ENCODE peak calls at places on chromosomes 13 and 19, in eight cellular contexts. One of them, this sample, is unnamed.

GRCh38 chr13:94660695-94661324 is 51.5 kb downstream of the SOX21 start:
- DNase-seq in heart left ventricle: no peak
- DNase-seq in transverse colon: no peak
- DNase-seq in ovary: no peak
- DNase-seq in body of pancreas: no peak
- DNase-seq in esophagus muscularis mucosa: no peak
- DNase-seq in breast epithelium: no peak
- DNase-seq in K562: peak; percentile 34
- DNase-seq in this sample: no peak

GRCh38 chr19:52034051-52034728 is 6.0 kb upstream of the ZNF614 start:
- DNase-seq in ovary: no peak
- DNase-seq in heart left ventricle: no peak
- DNase-seq in body of pancreas: no peak
- DNase-seq in breast epithelium: no peak
- DNase-seq in transverse colon: no peak
- DNase-seq in K562: no peak
- DNase-seq in esophagus muscularis mucosa: no peak
- DNase-seq in this sample: no peak

GRCh38 chr13:44364601-44365000 is 9.0 kb upstream of the SERP2 start:
- DNase-seq in esophagus muscularis mucosa: no peak
- DNase-seq in heart left ventricle: no peak
- DNase-seq in K562: no peak
- DNase-seq in breast epithelium: no peak
- DNase-seq in transverse colon: no peak
- DNase-seq in body of pancreas: no peak
- DNase-seq in ovary: no peak
- DNase-seq in this sample: no peak

GRCh38 chr19:17447704-17448189 is 721 bp downstream of the TMEM221 start:
- DNase-seq in breast epithelium: no peak
- DNase-seq in ovary: no peak
- DNase-seq in esophagus muscularis mucosa: no peak
- DNase-seq in heart left ventricle: no peak
- DNase-seq in transverse colon: no peak
- DNase-seq in K562: no peak
- DNase-seq in body of pancreas: no peak
- DNase-seq in this sample: no peak

GRCh38 chr13:35720690-35721554 is 244.4 kb upstream of the MAB21L1 start:
- DNase-seq in ovary: peak; percentile 80
- DNase-seq in transverse colon: peak; percentile 42
- DNase-seq in K562: peak; percentile 76
- DNase-seq in breast epithelium: no peak
- DNase-seq in body of pancreas: peak; percentile 33
- DNase-seq in esophagus muscularis mucosa: no peak
- DNase-seq in heart left ventricle: peak; percentile 46
- DNase-seq in this sample: no peak

GRCh38 chr13:35760678-35761308 is 284.3 kb upstream of the MAB21L1 start:
- DNase-seq in body of pancreas: no peak
- DNase-seq in esophagus muscularis mucosa: no peak
- DNase-seq in ovary: no peak
- DNase-seq in heart left ventricle: no peak
- DNase-seq in breast epithelium: no peak
- DNase-seq in K562: no peak
- DNase-seq in transverse colon: no peak
- DNase-seq in this sample: no peak

GRCh38 chr13:35518337-35518736 is 41.8 kb upstream of the MAB21L1 start:
- DNase-seq in ovary: no peak
- DNase-seq in body of pancreas: no peak
- DNase-seq in transverse colon: no peak
- DNase-seq in breast epithelium: no peak
- DNase-seq in heart left ventricle: no peak
- DNase-seq in K562: no peak
- DNase-seq in esophagus muscularis mucosa: no peak
- DNase-seq in this sample: no peak

GRCh38 chr13:52713894-52714293 is 25.7 kb downstream of the CNMD start:
- DNase-seq in body of pancreas: no peak
- DNase-seq in transverse colon: peak; percentile 15
- DNase-seq in breast epithelium: peak; percentile 20
- DNase-seq in esophagus muscularis mucosa: no peak
- DNase-seq in heart left ventricle: peak; percentile 36
- DNase-seq in K562: no peak
- DNase-seq in ovary: no peak
- DNase-seq in this sample: no peak

GRCh38 chr19:52170304-52170703 is 1.1 kb downstream of the ZNF836 start:
- DNase-seq in ovary: no peak
- DNase-seq in body of pancreas: no peak
- DNase-seq in heart left ventricle: no peak
- DNase-seq in K562: no peak
- DNase-seq in transverse colon: no peak
- DNase-seq in esophagus muscularis mucosa: no peak
- DNase-seq in breast epithelium: no peak
- DNase-seq in this sample: no peak

GRCh38 chr13:109100705-109101104 is 471.3 kb downstream of the MYO16 start:
- DNase-seq in esophagus muscularis mucosa: no peak
- DNase-seq in breast epithelium: peak; percentile 39
- DNase-seq in transverse colon: no peak
- DNase-seq in ovary: no peak
- DNase-seq in K562: no peak
- DNase-seq in heart left ventricle: no peak
- DNase-seq in body of pancreas: no peak
- DNase-seq in this sample: no peak

GRCh38 chr19:8484331-8484894 is 18.0 kb downstream of the PRAM1 start:
- DNase-seq in transverse colon: peak; percentile 56
- DNase-seq in K562: no peak
- DNase-seq in ovary: peak; percentile 36
- DNase-seq in breast epithelium: peak; percentile 32
- DNase-seq in esophagus muscularis mucosa: no peak
- DNase-seq in heart left ventricle: peak; percentile 59
- DNase-seq in body of pancreas: no peak
- DNase-seq in this sample: peak; percentile 40

GRCh38 chr19:5114713-5115112 is 145.8 kb downstream of the KDM4B start:
- DNase-seq in heart left ventricle: no peak
- DNase-seq in ovary: no peak
- DNase-seq in K562: no peak
- DNase-seq in breast epithelium: no peak
- DNase-seq in esophagus muscularis mucosa: no peak
- DNase-seq in body of pancreas: peak; percentile 76
- DNase-seq in transverse colon: no peak
- DNase-seq in this sample: no peak

GRCh38 chr13:82636119-82636518 is 1246.2 kb downstream of the SLITRK1 start:
- DNase-seq in K562: no peak
- DNase-seq in heart left ventricle: no peak
- DNase-seq in breast epithelium: no peak
- DNase-seq in transverse colon: no peak
- DNase-seq in esophagus muscularis mucosa: no peak
- DNase-seq in ovary: no peak
- DNase-seq in body of pancreas: no peak
- DNase-seq in this sample: no peak

DNA sequence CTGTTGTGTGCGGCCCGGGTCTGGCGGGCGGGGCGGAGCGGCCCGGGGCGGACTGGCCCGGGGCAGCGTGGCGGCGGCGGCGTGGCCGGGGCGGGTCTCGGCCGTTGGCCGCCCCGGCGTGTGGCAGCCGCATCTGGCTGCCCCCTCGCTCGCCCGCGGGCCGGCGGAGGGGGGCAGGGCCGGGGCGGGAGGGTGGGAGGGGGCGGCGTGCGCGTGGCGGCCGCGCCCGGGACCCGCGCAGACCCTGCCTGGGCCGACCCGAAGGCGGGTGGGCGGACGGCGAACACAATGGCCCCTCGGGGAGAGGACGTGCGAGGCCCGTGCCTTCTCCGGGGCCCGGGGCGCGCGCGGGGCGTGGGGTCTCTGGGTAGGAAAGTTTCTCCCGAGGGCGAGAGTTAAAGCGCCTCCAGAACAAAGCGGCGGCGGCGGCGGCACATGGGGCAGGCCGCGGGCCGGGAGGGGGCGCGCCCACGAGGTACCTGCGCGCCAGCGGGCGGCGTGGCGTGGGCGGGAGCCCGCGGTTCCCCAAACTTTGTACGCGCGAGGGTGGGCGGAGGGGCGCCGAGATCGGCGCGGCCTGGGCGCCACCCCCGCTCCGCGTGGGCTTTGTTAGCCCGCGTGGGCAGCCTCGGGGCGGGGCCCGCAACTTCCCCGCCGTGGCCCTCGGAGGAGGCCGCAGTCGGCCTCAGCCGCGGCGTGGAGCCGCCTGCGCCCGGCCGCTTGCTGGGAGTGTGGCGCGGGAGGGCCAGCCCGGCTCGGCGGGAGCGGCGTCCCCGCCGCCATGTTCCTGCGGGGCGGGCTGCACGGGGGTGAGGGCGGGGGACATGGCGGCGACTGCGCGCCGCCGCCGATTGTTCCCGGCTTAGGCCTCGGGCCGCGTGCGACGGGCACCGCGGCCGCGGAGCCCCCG is 764 bp downstream of the MIR17HG start:
- DNase-seq in heart left ventricle: peak; percentile 43
- DNase-seq in ovary: peak; percentile 68
- DNase-seq in body of pancreas: peak; percentile 42
- DNase-seq in breast epithelium: peak; percentile 31
- DNase-seq in esophagus muscularis mucosa: no peak
- DNase-seq in K562: peak; percentile 99
- DNase-seq in transverse colon: peak; percentile 56
- DNase-seq in this sample: peak; percentile 20
- TF ChIP-seq POLR2A in heart left ventricle: peak; percentile 11
- TF ChIP-seq POLR2A in ovary: no peak
- TF ChIP-seq POLR2A in body of pancreas: no peak
- TF ChIP-seq POLR2A in breast epithelium: no peak
- TF ChIP-seq POLR2A in esophagus muscularis mucosa: no peak
- TF ChIP-seq POLR2A in K562: no peak
- TF ChIP-seq POLR2A in transverse colon: no peak
- TF ChIP-seq POLR2A in this sample: no peak

GRCh38 chr19:29806098-29806866 is 5.5 kb upstream of the CCNE1 start:
- DNase-seq in ovary: peak; percentile 24
- DNase-seq in transverse colon: no peak
- DNase-seq in heart left ventricle: peak; percentile 72
- DNase-seq in body of pancreas: no peak
- DNase-seq in breast epithelium: no peak
- DNase-seq in esophagus muscularis mucosa: no peak
- DNase-seq in K562: peak; percentile 74
- DNase-seq in this sample: no peak
- TF ChIP-seq POLR2A in ovary: no peak
- TF ChIP-seq POLR2A in transverse colon: no peak
- TF ChIP-seq POLR2A in heart left ventricle: no peak
- TF ChIP-seq POLR2A in body of pancreas: no peak
- TF ChIP-seq POLR2A in breast epithelium: no peak
- TF ChIP-seq POLR2A in esophagus muscularis mucosa: no peak
- TF ChIP-seq POLR2A in K562: no peak
- TF ChIP-seq POLR2A in this sample: no peak

DNA sequence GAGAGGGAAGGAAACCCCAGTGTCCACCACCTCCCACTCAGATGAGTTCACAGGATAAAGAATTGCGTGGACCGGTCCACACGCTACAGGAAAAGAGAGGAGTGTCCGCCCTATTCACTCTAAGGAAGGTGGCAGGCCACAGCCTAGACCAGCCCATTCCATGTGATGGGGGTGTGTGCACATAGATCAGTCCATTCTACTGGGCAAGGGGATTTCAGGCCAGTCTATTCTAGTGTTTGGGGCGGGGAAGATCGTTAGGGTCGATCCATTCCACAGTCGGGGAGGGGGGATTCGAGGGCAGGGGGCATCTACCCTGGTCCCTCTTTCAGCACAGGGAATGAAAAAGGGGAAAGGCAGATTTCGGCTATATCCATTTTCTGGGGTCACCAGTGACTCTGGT is 7.8 kb downstream of the FIZ1 start:
- DNase-seq in ovary: no peak
- DNase-seq in K562: no peak
- DNase-seq in breast epithelium: no peak
- DNase-seq in heart left ventricle: no peak
- DNase-seq in esophagus muscularis mucosa: no peak
- DNase-seq in transverse colon: no peak
- DNase-seq in body of pancreas: no peak
- DNase-seq in this sample: no peak
- TF ChIP-seq POLR2A in ovary: no peak
- TF ChIP-seq POLR2A in K562: no peak
- TF ChIP-seq POLR2A in breast epithelium: no peak
- TF ChIP-seq POLR2A in heart left ventricle: no peak
- TF ChIP-seq POLR2A in esophagus muscularis mucosa: no peak
- TF ChIP-seq POLR2A in transverse colon: no peak
- TF ChIP-seq POLR2A in body of pancreas: no peak
- TF ChIP-seq POLR2A in this sample: no peak

DNA sequence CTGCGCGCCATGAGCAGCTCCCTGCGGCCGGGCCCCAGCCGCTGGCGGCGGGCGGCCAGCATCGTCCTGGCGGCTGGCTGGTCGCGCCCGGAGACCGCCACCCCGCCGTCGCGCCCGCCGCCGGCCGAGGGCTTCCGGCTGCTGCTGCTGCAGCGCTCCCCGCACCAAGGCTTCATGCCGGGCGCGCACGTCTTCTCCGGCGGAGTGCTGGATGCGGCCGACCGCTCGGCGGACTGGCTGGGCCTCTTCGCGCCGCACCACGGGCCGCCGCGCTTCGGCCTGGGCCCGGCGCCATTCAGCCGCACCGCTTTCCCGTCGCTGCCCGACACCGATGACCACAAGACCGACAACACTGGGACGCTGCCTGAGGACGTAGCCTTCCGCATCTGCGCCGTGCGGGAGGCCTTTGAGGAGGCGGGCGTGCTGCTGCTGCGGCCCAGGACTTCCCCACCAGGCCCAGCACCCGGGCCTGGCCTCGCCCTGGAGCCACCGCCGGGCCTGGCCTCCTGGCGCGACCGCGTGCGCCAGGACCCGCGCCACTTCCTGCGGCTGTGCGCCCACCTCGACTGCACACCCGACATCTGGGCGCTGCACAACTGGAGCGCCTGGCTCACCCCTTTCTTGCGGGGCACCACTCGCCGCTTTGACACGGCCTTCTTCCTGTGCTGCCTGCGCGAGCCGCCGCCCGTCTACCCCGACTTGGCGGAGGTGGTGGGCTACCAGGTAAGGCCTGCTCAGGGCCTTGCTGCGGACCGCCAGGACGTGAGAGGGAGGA is 518 bp downstream of the NUDT19 start:
- DNase-seq in heart left ventricle: peak; percentile 80
- DNase-seq in breast epithelium: no peak
- DNase-seq in esophagus muscularis mucosa: no peak
- DNase-seq in K562: peak; percentile 65
- DNase-seq in ovary: peak; percentile 66
- DNase-seq in body of pancreas: peak; percentile 58
- DNase-seq in transverse colon: peak; percentile 66
- DNase-seq in this sample: no peak
- TF ChIP-seq POLR2A in heart left ventricle: no peak
- TF ChIP-seq POLR2A in breast epithelium: no peak
- TF ChIP-seq POLR2A in esophagus muscularis mucosa: no peak
- TF ChIP-seq POLR2A in K562: no peak
- TF ChIP-seq POLR2A in ovary: no peak
- TF ChIP-seq POLR2A in body of pancreas: peak; percentile 35
- TF ChIP-seq POLR2A in transverse colon: no peak
- TF ChIP-seq POLR2A in this sample: no peak

This sample was measured in tibial nerve.